ENCODE peak calls at places on chromosomes 16 and 17, in five cellular contexts. L, P, D, E and F are unnamed samples.

GRCh38 chr16:88922114-88922825 is 54.7 kb downstream of the CBFA2T3 start:
- DNase-seq in L (no peak), P (peak; percentile 50), D (no peak), E (peak; percentile 86), F (peak; percentile 77)

GRCh38 chr17:43129671-43130010 is 4.5 kb upstream of the BRCA1 start:
- DNase-seq in L (no peak), P (no peak), D (no peak), E (no peak), F (no peak)

GRCh38 chr16:89009343-89010209 is 32.6 kb upstream of the CBFA2T3 start:
- DNase-seq in L (no peak), P (no peak), D (no peak), E (no peak), F (peak; percentile 48)

GRCh38 chr16:16797239-16797638 is 418.3 kb downstream of the NPIPA7 start:
- DNase-seq in L (no peak), P (no peak), D (no peak), E (no peak), F (no peak)

GRCh38 chr16:714558-715447 is at the start of gene METRN:
- DNase-seq in L (peak; percentile 61), P (peak; percentile 98), D (peak; percentile 100), E (peak; percentile 92), F (peak; percentile 89)

GRCh38 chr17:60971515-60972369 is 294.1 kb downstream of the BCAS3 start:
- DNase-seq in L (peak; percentile 56), P (peak; percentile 45), D (peak; percentile 21), E (peak; percentile 20), F (no peak)

GRCh38 chr16:3935921-3936320 is 55.4 kb upstream of the CREBBP start:
- DNase-seq in L (no peak), P (no peak), D (no peak), E (no peak), F (no peak)

GRCh38 chr16:57966986-57967385 is 3.9 kb downstream of the CNGB1 start:
- DNase-seq in L (no peak), P (no peak), D (no peak), E (no peak), F (peak; percentile 15)

GRCh38 chr17:43169561-43170139 is 1.4 kb upstream of the NBR1 start:
- DNase-seq in L (peak; percentile 84), P (peak; percentile 22), D (no peak), E (peak; percentile 54), F (peak; percentile 86)

GRCh38 chr16:82945420-82946096 is 318.8 kb downstream of the CDH13 start:
- DNase-seq in L (no peak), P (no peak), D (no peak), E (no peak), F (no peak)

GRCh38 chr16:57297856-57298255 is 13.4 kb upstream of the PLLP start:
- DNase-seq in L (no peak), P (no peak), D (no peak), E (no peak), F (no peak)

GRCh38 chr16:129075-129474 is 9.4 kb downstream of the NPRL3 start:
- DNase-seq in L (no peak), P (no peak), D (no peak), E (no peak), F (no peak)

GRCh38 chr16:20904507-20905079 is 4.0 kb downstream of the LYRM1 start:
- DNase-seq in L (peak; percentile 40), P (peak; percentile 49), D (peak; percentile 67), E (no peak), F (no peak)

GRCh38 chr17:30316736-30317135 is 17.1 kb downstream of the TMIGD1 start:
- DNase-seq in L (no peak), P (no peak), D (no peak), E (peak; percentile 41), F (no peak)

GRCh38 chr16:49651226-49651625 is 204.7 kb downstream of the ZNF423 start:
- DNase-seq in L (no peak), P (no peak), D (no peak), E (no peak), F (no peak)

GRCh38 chr17:28018439-28019070 is 23.9 kb upstream of the NLK start:
- DNase-seq in L (no peak), P (no peak), D (no peak), E (no peak), F (no peak)

GRCh38 chr16:57846078-57846697 is 43.9 kb upstream of the KIFC3 start:
- DNase-seq in L (no peak), P (no peak), D (no peak), E (no peak), F (no peak)

GRCh38 chr16:17412221-17412620 is 58.5 kb downstream of the XYLT1 start:
- DNase-seq in L (no peak), P (no peak), D (no peak), E (no peak), F (no peak)

GRCh38 chr16:58128181-58128631 is 975 bp downstream of the CFAP20 start:
- DNase-seq in L (peak; percentile 34), P (no peak), D (no peak), E (peak; percentile 38), F (no peak)

GRCh38 chr17:57892146-57892819 is 42.4 kb upstream of the MRPS23 start:
- DNase-seq in L (peak; percentile 84), P (peak; percentile 86), D (peak; percentile 88), E (peak; percentile 93), F (peak; percentile 96)

GRCh38 chr17:66349549-66350245 is 47.3 kb downstream of the PRKCA start:
- DNase-seq in L (no peak), P (no peak), D (no peak), E (peak; percentile 28), F (no peak)

GRCh38 chr16:2584742-2585650 is 47.2 kb downstream of the PDPK1 start:
- DNase-seq in L (no peak), P (no peak), D (peak; percentile 39), E (no peak), F (peak; percentile 31)

GRCh38 chr16:2586901-2587480 is 49.2 kb downstream of the PDPK1 start:
- DNase-seq in L (no peak), P (no peak), D (no peak), E (no peak), F (peak; percentile 29)

GRCh38 chr16:2587891-2588565 is 50.2 kb downstream of the PDPK1 start:
- DNase-seq in L (no peak), P (no peak), D (peak; percentile 30), E (no peak), F (no peak)

GRCh38 chr16:2585651-2586081 is 47.8 kb downstream of the PDPK1 start:
- DNase-seq in L (no peak), P (no peak), D (peak; percentile 35), E (no peak), F (no peak)

DNA sequence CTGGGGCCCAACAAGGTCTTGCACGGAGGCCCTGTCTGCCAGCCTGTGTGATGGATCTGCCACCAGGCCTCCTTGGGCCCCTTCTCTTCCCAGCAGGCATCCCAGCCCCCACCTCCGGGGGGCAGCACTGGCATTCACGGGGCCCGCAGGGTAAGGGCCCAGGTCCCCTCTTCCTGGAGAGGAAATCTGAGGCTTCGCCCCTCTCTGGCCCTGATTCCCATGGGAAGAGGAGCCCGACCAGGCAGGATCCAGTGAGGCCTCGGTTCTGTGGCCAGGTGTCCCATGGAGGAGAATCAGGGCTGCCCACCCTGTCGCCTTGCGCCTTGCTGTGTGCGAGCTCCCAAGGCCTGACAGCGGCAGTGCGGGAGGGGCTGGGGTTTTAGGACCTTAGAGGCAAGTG is 48.4 kb downstream of the PDPK1 start:
- DNase-seq in L (no peak), P (no peak), D (peak; percentile 74), E (no peak), F (peak; percentile 61)
- TF ChIP-seq CTCF in L (peak; percentile 50), P (no peak), D (peak; percentile 33), E (no peak), F (no peak)

GRCh38 chr16:72621651-72622050 is 426.3 kb downstream of the ZFHX3 start:
- DNase-seq in L (no peak), P (no peak), D (no peak), E (no peak), F (no peak)
- TF ChIP-seq CTCF in L (no peak), P (no peak), D (no peak), E (no peak), F (no peak)

DNA sequence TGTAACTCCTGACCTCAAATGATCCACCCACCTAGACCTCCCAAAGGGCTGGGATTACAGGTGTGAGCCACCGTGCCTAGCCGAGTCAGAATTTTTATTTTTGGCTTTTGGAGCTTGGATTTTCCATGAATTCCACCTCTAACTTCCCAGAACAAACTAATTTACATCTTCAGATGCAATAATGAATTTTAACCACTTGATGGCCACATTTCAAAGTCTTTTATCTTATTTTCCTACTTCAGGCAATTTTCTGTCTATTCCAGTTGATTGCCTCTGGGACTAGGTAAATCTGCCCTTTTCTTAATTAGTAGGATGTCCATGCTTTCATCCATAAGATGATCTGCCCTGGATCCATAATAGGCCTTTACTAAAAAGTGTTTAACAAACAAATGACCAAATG is 156.4 kb upstream of the ANKFN1 start:
- DNase-seq in L (no peak), P (no peak), D (no peak), E (no peak), F (no peak)
- TF ChIP-seq CTCF in L (no peak), P (no peak), D (no peak), E (no peak), F (no peak)

GRCh38 chr17:50177983-50178834 is 12.4 kb downstream of the SGCA start:
- DNase-seq in L (peak; percentile 89), P (peak; percentile 94), D (peak; percentile 74), E (peak; percentile 84), F (peak; percentile 91)

GRCh38 chr17:50175035-50175788 is 9.4 kb downstream of the SGCA start:
- DNase-seq in L (no peak), P (no peak), D (no peak), E (no peak), F (peak; percentile 71)

GRCh38 chr17:50174444-50174843 is 8.6 kb downstream of the SGCA start:
- DNase-seq in L (no peak), P (no peak), D (no peak), E (no peak), F (peak; percentile 17)

GRCh38 chr17:50177476-50177875 is 11.7 kb downstream of the SGCA start:
- DNase-seq in L (no peak), P (no peak), D (no peak), E (no peak), F (no peak)

GRCh38 chr17:50176559-50177471 is 11.0 kb downstream of the SGCA start:
- DNase-seq in L (no peak), P (no peak), D (no peak), E (no peak), F (peak; percentile 47)
- TF ChIP-seq CTCF in L (peak; percentile 17), P (no peak), D (no peak), E (no peak), F (no peak)

GRCh38 chr17:3794890-3795757 is 5.9 kb downstream of the ITGAE start:
- DNase-seq in L (peak; percentile 78), P (no peak), D (no peak), E (no peak), F (no peak)

GRCh38 chr17:3788200-3788599 is 12.8 kb downstream of the ITGAE start:
- DNase-seq in L (no peak), P (no peak), D (no peak), E (no peak), F (no peak)

GRCh38 chr17:3796110-3796821 is 4.7 kb downstream of the ITGAE start:
- DNase-seq in L (no peak), P (no peak), D (peak; percentile 40), E (no peak), F (no peak)

GRCh38 chr17:3795758-3796102 is 5.3 kb downstream of the ITGAE start:
- DNase-seq in L (no peak), P (no peak), D (no peak), E (no peak), F (no peak)

DNA sequence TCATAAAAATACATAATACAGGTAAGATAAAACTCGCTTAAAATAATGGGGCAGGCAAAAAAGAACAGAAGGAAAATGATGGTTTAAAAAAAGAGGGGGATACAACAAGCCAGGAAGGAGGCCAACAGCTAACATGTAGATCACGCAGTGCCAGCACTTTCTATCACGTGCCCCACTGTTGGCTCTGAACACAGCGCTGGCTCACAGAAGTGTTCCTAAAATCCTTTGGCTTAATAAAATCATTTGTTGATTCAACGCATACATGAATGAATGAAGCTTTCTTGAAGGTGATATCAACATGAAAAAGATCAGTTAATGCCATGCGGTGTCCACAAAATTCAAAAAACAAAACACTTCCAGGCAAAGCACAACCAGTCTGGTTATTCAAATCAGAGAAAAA is 8.5 kb downstream of the ITGAE start:
- DNase-seq in L (no peak), P (no peak), D (no peak), E (no peak), F (no peak)
- TF ChIP-seq CTCF in L (no peak), P (no peak), D (no peak), E (no peak), F (no peak)